ENCODE peak calls at places on chromosomes 1 and 21, in six cellular contexts. K, P, M, J, S and D are unnamed samples.

GRCh38 chr1:12194666-12195216 is 27.9 kb downstream of the TNFRSF1B start:
- DNase-seq in M (no peak), J (no peak), S (peak), P (no peak), K (no peak), D (no peak)

GRCh38 chr1:6588893-6589481 is 9.2 kb downstream of the ZBTB48 start:
- DNase-seq in S (no peak), M (no peak), P (no peak), J (no peak), K (no peak), D (no peak)

GRCh38 chr1:45230537-45230936 is 24.1 kb upstream of the ZSWIM5 start:
- DNase-seq in M (no peak), J (no peak), P (no peak), S (no peak), K (no peak), D (no peak)

GRCh38 chr1:24309762-24310485 is 9.2 kb upstream of the GRHL3 start:
- DNase-seq in S (no peak), M (no peak), P (peak), J (no peak), K (no peak), D (no peak)

GRCh38 chr1:45843474-45843905 is 40.1 kb downstream of the MAST2 start:
- DNase-seq in P (peak), M (no peak), K (no peak), S (no peak), J (no peak), D (peak)

GRCh38 chr1:21329209-21329844 is 39.1 kb upstream of the ECE1 start:
- DNase-seq in J (no peak), M (no peak), S (no peak), P (no peak), K (peak), D (no peak)

GRCh38 chr21:43790053-43790524 is 712 bp downstream of the RRP1 start:
- DNase-seq in P (no peak), M (no peak), S (no peak), J (no peak), K (no peak), D (no peak)

GRCh38 chr1:59685101-59685500 is 129.6 kb upstream of the HOOK1 start:
- DNase-seq in S (no peak), M (no peak), P (no peak), J (no peak), K (no peak), D (no peak)

GRCh38 chr1:231699769-231700168 is 73.2 kb downstream of the DISC1 start:
- DNase-seq in P (peak), S (no peak), K (no peak), M (no peak), J (no peak), D (no peak)

GRCh38 chr1:91583326-91583755 is 82.7 kb downstream of the CDC7 start:
- DNase-seq in M (no peak), P (peak), S (no peak), K (no peak), J (no peak), D (peak)

GRCh38 chr21:44704636-44705001 is 6.8 kb downstream of the TSPEAR start:
- DNase-seq in K (no peak), M (no peak), J (no peak), P (no peak), S (no peak), D (no peak)

GRCh38 chr1:23029337-23029736 is 10.1 kb downstream of the KDM1A start:
- DNase-seq in S (no peak), P (no peak), J (no peak), M (no peak), K (no peak), D (no peak)

GRCh38 chr1:23216771-23217420 is 406 bp downstream of the HTR1D start:
- DNase-seq in J (no peak), M (no peak), S (peak), K (no peak), P (no peak), D (no peak)

DNA sequence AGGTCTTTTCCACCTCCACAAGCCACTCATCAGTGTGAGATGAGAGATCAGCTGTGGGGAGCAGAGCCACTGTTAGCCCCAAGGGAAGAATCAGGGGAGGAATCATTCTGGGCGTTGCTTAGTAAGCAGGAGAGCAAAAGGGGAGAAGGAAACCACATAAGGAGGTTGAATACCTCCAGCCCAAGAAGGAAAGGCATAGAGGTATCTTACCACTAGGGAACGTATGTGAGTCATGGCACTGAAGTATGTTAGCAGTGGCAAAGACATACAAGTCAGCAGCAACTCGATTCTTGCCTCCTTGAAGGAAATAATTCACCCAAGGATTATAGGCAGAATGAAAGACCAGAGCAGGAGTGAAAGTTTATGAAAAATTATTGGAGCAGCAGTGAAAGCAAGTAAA is 31.6 kb upstream of the SLC5A9 start:
- DNase-seq in J (no peak), P (no peak), M (no peak), K (no peak), S (no peak), D (no peak)
- H3K4me3 ChIP-seq in J (no peak), P (no peak), M (no peak), K (no peak), S (no peak), D (no peak)

GRCh38 chr1:201834621-201835020 is 5.7 kb downstream of the IPO9 start:
- DNase-seq in S (no peak), K (no peak), M (no peak), P (no peak), J (no peak), D (no peak)
- H3K4me3 ChIP-seq in S (no peak), K (no peak), M (no peak), P (no peak), J (no peak), D (no peak)

DNA sequence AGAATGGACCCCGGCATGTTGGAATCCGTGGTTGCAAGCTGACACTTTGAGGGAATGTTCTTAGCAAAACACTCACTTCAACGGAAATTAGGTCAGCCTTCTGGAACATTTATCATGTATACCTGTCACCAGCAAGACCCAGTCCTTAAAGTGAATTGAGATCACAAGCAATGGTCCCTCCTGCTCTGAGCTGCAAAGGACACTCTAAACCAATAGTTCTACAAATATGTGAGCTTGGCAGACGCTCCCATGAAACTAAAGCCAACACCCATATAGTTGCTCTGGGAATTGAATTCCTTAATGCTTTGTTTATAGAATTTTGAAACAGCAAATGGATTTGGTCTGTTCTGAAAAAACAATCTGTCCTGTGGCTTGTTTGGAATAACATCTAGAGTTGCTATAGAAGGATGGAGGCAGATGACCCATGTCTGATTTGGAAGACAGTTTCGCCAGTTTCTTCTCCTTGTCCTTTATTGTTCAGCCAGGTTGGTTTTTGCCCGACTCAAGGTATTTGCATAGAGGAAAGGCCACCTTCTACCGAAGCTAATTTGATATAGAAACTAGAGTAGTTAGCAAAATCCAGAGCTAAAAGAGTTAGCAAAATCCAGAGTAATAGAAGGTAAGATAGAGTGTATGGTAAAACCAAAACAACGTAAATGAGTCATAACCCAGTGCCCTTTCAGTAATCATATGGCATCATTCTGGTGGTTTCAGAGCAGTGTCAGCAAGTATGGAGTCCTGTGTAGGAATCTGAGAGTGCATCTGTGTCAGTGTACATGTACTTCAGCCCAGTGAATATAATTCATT is 236.2 kb downstream of the NFIA start:
- DNase-seq in P (peak), S (no peak), K (no peak), J (no peak), M (peak), D (peak)
- H3K4me3 ChIP-seq in P (no peak), S (no peak), K (no peak), J (no peak), M (no peak), D (no peak)

DNA sequence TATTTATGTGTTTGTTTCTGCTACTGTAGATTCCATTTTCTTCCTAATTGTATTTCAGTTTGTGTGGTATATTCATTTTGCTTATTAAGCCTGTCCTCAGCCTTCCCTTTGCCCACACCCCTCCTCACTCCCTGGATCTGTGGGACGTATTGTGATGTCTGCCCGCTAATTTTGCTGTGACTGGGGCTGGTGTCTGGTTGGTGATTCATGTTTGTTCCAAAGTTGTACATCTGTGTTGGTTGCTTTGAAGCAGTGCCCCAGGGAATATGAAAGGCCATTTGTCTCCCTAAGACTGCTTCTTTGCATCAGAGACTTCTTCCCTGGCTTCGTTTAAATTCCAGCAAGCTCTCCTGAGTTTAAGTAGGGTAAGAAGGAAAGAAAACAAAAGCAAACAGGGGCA is 289.5 kb upstream of the SGIP1 start:
- DNase-seq in S (no peak), M (no peak), J (no peak), P (no peak), K (no peak), D (no peak)
- H3K4me3 ChIP-seq in S (no peak), M (no peak), J (no peak), P (no peak), K (no peak), D (no peak)

DNA sequence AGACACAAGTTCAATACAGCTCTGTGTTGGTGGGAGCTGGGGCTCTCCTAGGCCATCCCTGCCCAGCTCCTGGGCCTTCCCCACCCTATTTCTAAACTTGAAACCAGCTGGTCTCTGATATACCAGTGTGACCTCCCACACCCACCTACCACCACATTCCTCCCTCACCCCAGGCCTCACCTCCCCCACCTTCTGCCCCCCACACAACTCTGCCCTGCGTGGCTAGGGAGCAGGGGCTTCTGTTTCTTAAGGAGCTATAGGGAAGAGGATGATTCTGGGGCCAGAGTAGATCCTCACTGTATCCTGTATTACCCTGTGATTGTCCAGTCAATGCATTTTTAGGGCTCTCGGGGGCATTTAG is 16.5 kb downstream of the NES start:
- DNase-seq in K (no peak), S (no peak), J (no peak), M (no peak), P (no peak), D (no peak)
- H3K4me3 ChIP-seq in K (no peak), S (peak), J (peak), M (peak), P (peak), D (peak)